ENCODE peak calls at places on chromosome 21, in ten cellular contexts. O is ovary, Y is hepatocyte, R is Peyer's patch, K is cardiac muscle cell, A is fibroblast of lung, E is HFF-Myc, F is heart left ventricle, Q is cardiac fibroblast, C is AG10803. H is an unnamed sample.

GRCh38 chr21:17428980-17429379 is 83.9 kb upstream of the CXADR start:
- DNase-seq in O (no peak), Y (no peak), R (no peak), K (no peak), A (no peak), E (no peak), F (no peak), Q (no peak), C (no peak), H (no peak)

GRCh38 chr21:26098758-26099157 is 71.8 kb downstream of the APP start:
- DNase-seq in O (no peak), Y (no peak), R (no peak), K (no peak), A (peak), E (no peak), F (no peak), Q (no peak), C (peak), H (no peak)

GRCh38 chr21:39518055-39518844 is 66.5 kb downstream of the SH3BGR start:
- DNase-seq in O (no peak), Y (peak), R (no peak), K (peak), A (peak), E (peak), F (peak), Q (peak), C (peak), H (peak)

GRCh38 chr21:35475768-35476167 is 426.7 kb upstream of the RUNX1 start:
- DNase-seq in O (no peak), Y (no peak), R (no peak), K (peak), A (peak), E (peak), F (no peak), Q (peak), C (peak), H (no peak)

GRCh38 chr21:25462517-25462971 is 144.7 kb downstream of the MRPL39 start:
- DNase-seq in O (no peak), Y (no peak), R (no peak), K (no peak), A (no peak), E (no peak), F (no peak), Q (no peak), C (no peak), H (peak)

GRCh38 chr21:35465750-35466149 is 416.6 kb upstream of the RUNX1 start:
- DNase-seq in O (no peak), Y (no peak), R (no peak), K (peak), A (no peak), E (no peak), F (no peak), Q (no peak), C (no peak), H (no peak)

GRCh38 chr21:31331231-31331630 is 12.8 kb downstream of the TIAM1 start:
- DNase-seq in O (no peak), Y (no peak), R (no peak), K (no peak), A (no peak), E (no peak), F (no peak), Q (no peak), C (no peak), H (no peak)

GRCh38 chr21:27571706-27572105 is 604.8 kb upstream of the ADAMTS5 start:
- DNase-seq in O (no peak), Y (no peak), R (no peak), K (no peak), A (peak), E (no peak), F (no peak), Q (peak), C (peak), H (no peak)

GRCh38 chr21:16420086-16420724 is 690.4 kb downstream of the USP25 start:
- DNase-seq in O (peak), Y (peak), R (no peak), K (peak), A (peak), E (no peak), F (peak), Q (peak), C (peak), H (no peak)

GRCh38 chr21:26099610-26100219 is 70.9 kb downstream of the APP start:
- DNase-seq in O (no peak), Y (no peak), R (no peak), K (peak), A (peak), E (no peak), F (no peak), Q (peak), C (peak), H (no peak)

GRCh38 chr21:16159213-16159970 is 429.6 kb downstream of the USP25 start:
- DNase-seq in O (no peak), Y (no peak), R (no peak), K (no peak), A (peak), E (peak), F (no peak), Q (no peak), C (no peak), H (no peak)

GRCh38 chr21:26087223-26087918 is 83.2 kb downstream of the APP start:
- DNase-seq in O (no peak), Y (no peak), R (no peak), K (no peak), A (no peak), E (no peak), F (no peak), Q (no peak), C (no peak), H (no peak)

GRCh38 chr21:29504751-29505321 is 206.1 kb downstream of the BACH1 start:
- DNase-seq in O (no peak), Y (no peak), R (no peak), K (peak), A (no peak), E (no peak), F (no peak), Q (peak), C (peak), H (no peak)

GRCh38 chr21:38825269-38825668 is 19.5 kb downstream of the ETS2 start:
- DNase-seq in O (no peak), Y (no peak), R (no peak), K (no peak), A (no peak), E (no peak), F (no peak), Q (no peak), C (no peak), H (no peak)

GRCh38 chr21:35401476-35401875 is 352.4 kb upstream of the RUNX1 start:
- DNase-seq in O (no peak), Y (no peak), R (no peak), K (no peak), A (no peak), E (no peak), F (no peak), Q (no peak), C (peak), H (no peak)

GRCh38 chr21:35578350-35578782 is 482.0 kb downstream of the SETD4 start:
- DNase-seq in O (no peak), Y (no peak), R (no peak), K (peak), A (peak), E (no peak), F (no peak), Q (peak), C (peak), H (no peak)

GRCh38 chr21:16378570-16378969 is 648.8 kb downstream of the USP25 start:
- DNase-seq in O (no peak), Y (no peak), R (no peak), K (no peak), A (no peak), E (no peak), F (no peak), Q (peak), C (no peak), H (no peak)

GRCh38 chr21:14382486-14382834 is 486 bp downstream of the HSPA13 start:
- DNase-seq in O (no peak), Y (peak), R (no peak), K (peak), A (peak), E (peak), F (no peak), Q (peak), C (peak), H (no peak)

GRCh38 chr21:15604424-15604823 is 125.4 kb upstream of the USP25 start:
- DNase-seq in O (no peak), Y (no peak), R (no peak), K (peak), A (peak), E (peak), F (no peak), Q (peak), C (peak), H (no peak)

GRCh38 chr21:35911412-35912191 is 148.7 kb downstream of the SETD4 start:
- DNase-seq in O (no peak), Y (no peak), R (no peak), K (no peak), A (no peak), E (no peak), F (no peak), Q (no peak), C (no peak), H (no peak)

GRCh38 chr21:9780441-9780937 is 740.9 kb upstream of the TPTE start:
- DNase-seq in O (no peak), Y (no peak), R (no peak), K (no peak), A (no peak), E (no peak), F (no peak), Q (no peak), C (no peak), H (no peak)

GRCh38 chr21:35578831-35579470 is 481.4 kb downstream of the SETD4 start:
- DNase-seq in O (no peak), Y (no peak), R (no peak), K (peak), A (peak), E (no peak), F (no peak), Q (peak), C (peak), H (no peak)

GRCh38 chr21:39003982-39004775 is 179.1 kb downstream of the PSMG1 start:
- DNase-seq in O (peak), Y (no peak), R (no peak), K (peak), A (peak), E (no peak), F (no peak), Q (peak), C (peak), H (no peak)

GRCh38 chr21:19922122-19922521 is 1076.1 kb upstream of the NCAM2 start:
- DNase-seq in O (no peak), Y (no peak), R (no peak), K (no peak), A (no peak), E (no peak), F (no peak), Q (no peak), C (no peak), H (no peak)

GRCh38 chr21:46295996-46296752 is 10.0 kb downstream of the YBEY start:
- DNase-seq in O (peak), Y (peak), R (peak), K (peak), A (peak), E (peak), F (peak), Q (peak), C (peak), H (no peak)

GRCh38 chr21:46344219-46344915 is 20.4 kb downstream of the PCNT start:
- DNase-seq in O (no peak), Y (no peak), R (no peak), K (no peak), A (no peak), E (no peak), F (no peak), Q (no peak), C (no peak), H (no peak)

GRCh38 chr21:28541371-28542112 is 451.1 kb downstream of the LTN1 start:
- DNase-seq in O (no peak), Y (no peak), R (no peak), K (no peak), A (peak), E (no peak), F (no peak), Q (peak), C (no peak), H (no peak)

GRCh38 chr21:39060485-39061099 is 122.7 kb downstream of the PSMG1 start:
- DNase-seq in O (no peak), Y (no peak), R (no peak), K (no peak), A (no peak), E (no peak), F (no peak), Q (no peak), C (no peak), H (no peak)

GRCh38 chr21:46401186-46401910 is 57.3 kb upstream of the DIP2A start:
- DNase-seq in O (no peak), Y (no peak), R (no peak), K (no peak), A (no peak), E (no peak), F (no peak), Q (no peak), C (no peak), H (no peak)

GRCh38 chr21:29302340-29302991 is 3.7 kb downstream of the BACH1 start:
- DNase-seq in O (no peak), Y (peak), R (no peak), K (no peak), A (peak), E (no peak), F (no peak), Q (no peak), C (no peak), H (peak)

GRCh38 chr21:36236052-36236730 is 79.6 kb downstream of the DOP1B start:
- DNase-seq in O (no peak), Y (no peak), R (no peak), K (no peak), A (no peak), E (no peak), F (no peak), Q (no peak), C (no peak), H (peak)

GRCh38 chr21:20875741-20876140 is 122.5 kb upstream of the NCAM2 start:
- DNase-seq in O (no peak), Y (peak), R (no peak), K (no peak), A (no peak), E (no peak), F (no peak), Q (no peak), C (no peak), H (no peak)

GRCh38 chr21:26441081-26441610 is 131.9 kb downstream of the CYYR1 start:
- DNase-seq in O (no peak), Y (no peak), R (no peak), K (no peak), A (no peak), E (peak), F (no peak), Q (no peak), C (no peak), H (no peak)

GRCh38 chr21:35840197-35840799 is 220.0 kb downstream of the SETD4 start:
- DNase-seq in O (peak), Y (peak), R (no peak), K (peak), A (peak), E (peak), F (peak), Q (peak), C (peak), H (peak)

GRCh38 chr21:38798481-38798882 is 7.2 kb upstream of the ETS2 start:
- DNase-seq in O (no peak), Y (peak), R (peak), K (peak), A (no peak), E (no peak), F (no peak), Q (no peak), C (no peak), H (peak)

GRCh38 chr21:33308586-33309490 is 15.9 kb upstream of the IFNAR1 start:
- DNase-seq in O (no peak), Y (no peak), R (no peak), K (peak), A (peak), E (peak), F (no peak), Q (peak), C (peak), H (peak)
- TF ChIP-seq CTCF in O (no peak), Y (peak), R (no peak), K (peak), A (no peak), E (no peak), F (no peak), Q (no peak), C (no peak), H (peak)

GRCh38 chr21:43721225-43721605 is 2.3 kb downstream of the PDXK start:
- DNase-seq in O (no peak), Y (peak), R (no peak), K (no peak), A (no peak), E (no peak), F (no peak), Q (no peak), C (peak), H (no peak)
- H3K4me3 ChIP-seq in O (no peak), Y (no peak), R (peak), K (no peak), A (no peak), E (peak), F (no peak), Q (peak), C (peak), H (no peak)

GRCh38 chr21:37564341-37564923 is 197.9 kb downstream of the DYRK1A start:
- DNase-seq in O (peak), Y (peak), R (no peak), K (peak), A (peak), E (peak), F (peak), Q (peak), C (peak), H (peak)
- TF ChIP-seq CTCF in O (no peak), Y (peak), R (peak), K (no peak), A (no peak), E (no peak), F (no peak), Q (no peak), C (no peak), H (no peak)

GRCh38 chr21:45256912-45257672 is 30.6 kb downstream of the POFUT2 start:
- DNase-seq in O (no peak), Y (no peak), R (no peak), K (peak), A (no peak), E (no peak), F (no peak), Q (peak), C (no peak), H (no peak)

GRCh38 chr21:45256021-45256911 is 31.4 kb downstream of the POFUT2 start:
- DNase-seq in O (no peak), Y (no peak), R (no peak), K (no peak), A (no peak), E (no peak), F (no peak), Q (no peak), C (no peak), H (no peak)

GRCh38 chr21:45259206-45259795 is 28.4 kb downstream of the POFUT2 start:
- DNase-seq in O (peak), Y (no peak), R (no peak), K (peak), A (no peak), E (no peak), F (no peak), Q (no peak), C (no peak), H (no peak)

GRCh38 chr21:45258476-45258875 is 29.2 kb downstream of the POFUT2 start:
- DNase-seq in O (no peak), Y (no peak), R (no peak), K (no peak), A (no peak), E (no peak), F (no peak), Q (no peak), C (peak), H (no peak)

DNA sequence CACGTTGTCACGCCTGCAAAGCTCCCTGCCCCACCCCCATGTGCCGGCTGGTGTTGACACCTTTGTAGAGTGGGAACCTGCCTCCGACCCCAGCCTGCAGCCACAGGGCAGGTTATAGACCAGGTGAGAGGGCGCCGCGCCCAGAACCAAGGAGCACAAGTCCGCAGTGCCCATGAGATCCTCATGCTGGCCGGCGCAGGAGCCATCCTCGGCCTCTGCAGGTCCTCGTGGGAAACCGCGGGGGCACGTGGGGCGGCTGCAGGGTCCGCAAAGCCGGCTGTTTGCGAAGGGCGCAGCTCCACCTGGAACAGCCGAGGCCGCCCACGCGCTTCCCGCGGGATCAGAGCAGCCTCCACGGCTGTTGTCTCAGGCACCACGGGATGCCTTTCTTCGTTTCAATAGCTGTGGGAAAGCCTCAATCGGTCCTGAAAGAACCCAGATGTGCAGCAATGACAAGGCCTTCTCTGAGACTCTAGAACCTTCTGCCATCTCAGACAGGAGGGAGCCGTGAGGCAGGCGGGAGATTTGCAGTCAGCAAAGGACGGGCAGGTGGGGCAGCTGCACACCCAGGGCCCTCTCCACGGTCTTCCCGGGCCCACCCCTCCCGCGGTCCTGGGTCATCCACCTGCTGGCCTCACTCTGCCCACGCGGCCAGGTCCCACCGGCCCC is 29.9 kb downstream of the POFUT2 start:
- DNase-seq in O (peak), Y (no peak), R (no peak), K (no peak), A (no peak), E (no peak), F (no peak), Q (no peak), C (no peak), H (no peak)
- H3K4me3 ChIP-seq in O (no peak), Y (no peak), R (no peak), K (no peak), A (no peak), E (no peak), F (no peak), Q (no peak), C (no peak), H (no peak)

GRCh38 chr21:45267390-45267760 is 20.3 kb downstream of the POFUT2 start:
- DNase-seq in O (no peak), Y (no peak), R (no peak), K (no peak), A (no peak), E (no peak), F (no peak), Q (no peak), C (no peak), H (no peak)

GRCh38 chr21:45266518-45267389 is 20.9 kb downstream of the POFUT2 start:
- DNase-seq in O (peak), Y (no peak), R (peak), K (no peak), A (no peak), E (no peak), F (no peak), Q (no peak), C (peak), H (no peak)

GRCh38 chr21:45269861-45270260 is 17.8 kb downstream of the POFUT2 start:
- DNase-seq in O (peak), Y (no peak), R (no peak), K (no peak), A (no peak), E (no peak), F (no peak), Q (no peak), C (no peak), H (no peak)

GRCh38 chr21:45265721-45266517 is 21.8 kb downstream of the POFUT2 start:
- DNase-seq in O (peak), Y (no peak), R (peak), K (no peak), A (no peak), E (no peak), F (no peak), Q (no peak), C (no peak), H (no peak)

DNA sequence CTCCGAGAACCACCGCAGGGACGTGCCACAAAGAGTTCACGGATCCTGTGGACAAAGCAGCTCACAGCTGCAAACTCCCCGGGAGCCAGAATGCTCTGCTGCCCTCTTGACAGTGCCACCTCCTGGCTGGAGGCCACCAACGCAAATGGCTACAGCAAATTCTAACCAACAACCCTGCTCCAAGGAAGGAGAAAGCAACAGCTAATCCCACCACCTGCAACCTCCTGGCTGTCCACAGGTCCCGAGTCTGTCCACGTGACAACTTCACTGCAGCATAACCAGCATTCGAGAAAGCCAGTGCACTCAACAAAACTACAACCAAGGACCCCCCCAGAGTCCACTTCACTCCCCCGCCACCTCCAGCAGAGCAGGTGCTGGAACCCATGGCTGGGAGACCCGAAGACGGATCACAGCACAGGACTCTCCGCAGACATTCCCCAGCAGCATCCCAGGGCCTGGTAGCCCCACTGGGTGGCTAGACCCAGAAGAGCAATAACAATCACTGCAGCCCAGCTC is 17.3 kb downstream of the POFUT2 start:
- DNase-seq in O (peak), Y (no peak), R (no peak), K (no peak), A (no peak), E (no peak), F (no peak), Q (no peak), C (peak), H (no peak)
- TF ChIP-seq CTCF in O (no peak), Y (no peak), R (no peak), K (peak), A (no peak), E (peak), F (no peak), Q (no peak), C (no peak), H (no peak)

DNA sequence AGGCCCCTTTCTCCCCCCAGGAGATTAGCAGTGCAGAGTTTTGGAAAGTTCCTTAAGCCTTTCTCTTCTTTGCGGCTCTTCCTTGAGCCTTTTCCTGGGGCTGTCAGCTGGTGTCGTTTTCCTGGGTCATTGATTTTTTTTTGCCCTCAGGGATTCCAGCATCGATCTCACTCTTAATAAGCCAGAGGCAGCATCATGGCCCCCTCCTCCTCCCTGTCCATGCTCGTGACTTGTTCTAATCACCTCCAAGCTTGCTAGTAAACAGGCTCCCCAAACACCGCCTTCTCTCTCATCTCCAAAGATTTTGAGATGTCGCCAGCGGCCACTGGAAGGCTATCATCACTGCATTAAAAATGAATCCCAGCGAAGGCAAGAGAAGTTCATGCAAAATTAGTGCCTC is 2.9 kb downstream of the EVA1C start:
- DNase-seq in O (no peak), Y (no peak), R (no peak), K (no peak), A (no peak), E (no peak), F (no peak), Q (no peak), C (no peak), H (no peak)
- H3K4me3 ChIP-seq in O (no peak), Y (no peak), R (no peak), K (no peak), A (no peak), E (no peak), F (no peak), Q (no peak), C (no peak), H (no peak)

H was measured in GM12865.